ENCODE peak calls at places on chromosomes 2 and 18, in six cellular contexts. S, V, W, Z, Q and P are unnamed samples.

GRCh38 chr2:98809878-98810587 is 79.1 kb upstream of the MGAT4A start:
- DNase-seq in Z (no peak), W (no peak), S (no peak), V (no peak), Q (no peak), P (no peak)

GRCh38 chr2:3192920-3193319 is 184.7 kb downstream of the EIPR1 start:
- DNase-seq in Q (no peak), Z (no peak), W (no peak), S (no peak), V (no peak), P (no peak)

GRCh38 chr18:37254256-37254880 is 311.2 kb downstream of the CELF4 start:
- DNase-seq in S (no peak), Q (no peak), Z (no peak), V (no peak), W (no peak), P (no peak)

GRCh38 chr2:72953528-72953927 is 36.2 kb downstream of the EMX1 start:
- DNase-seq in Q (no peak), Z (no peak), W (no peak), V (no peak), S (no peak), P (no peak)

GRCh38 chr2:234592541-234592940 is 95.7 kb upstream of the ARL4C start:
- DNase-seq in Q (no peak), S (no peak), V (no peak), Z (no peak), W (no peak), P (no peak)

GRCh38 chr2:65842104-65842503 is 409.7 kb upstream of the SPRED2 start:
- DNase-seq in S (no peak), Q (no peak), W (no peak), V (no peak), Z (no peak), P (no peak)

GRCh38 chr2:108921096-108922030 is 67.7 kb downstream of the EDAR start:
- DNase-seq in S (no peak), Z (no peak), Q (no peak), V (no peak), W (peak; percentile 36), P (no peak)

GRCh38 chr2:25842155-25842554 is 36.1 kb downstream of the ASXL2 start:
- DNase-seq in V (no peak), Q (no peak), Z (no peak), S (no peak), W (no peak), P (no peak)

GRCh38 chr2:144389151-144389929 is 130.6 kb downstream of the ZEB2 start:
- DNase-seq in W (peak; percentile 40), Q (no peak), S (no peak), Z (peak; percentile 39), V (no peak), P (no peak)

GRCh38 chr18:78814766-78815165 is 164.9 kb upstream of the SALL3 start:
- DNase-seq in V (no peak), W (no peak), Z (no peak), Q (no peak), S (no peak), P (no peak)

GRCh38 chr2:54370405-54371104 is 85.6 kb upstream of the SPTBN1 start:
- DNase-seq in Z (no peak), S (no peak), W (peak; percentile 74), V (no peak), Q (no peak), P (no peak)

GRCh38 chr2:171434671-171434980 is 600 bp downstream of the DCAF17 start:
- DNase-seq in Q (no peak), W (no peak), V (no peak), S (peak; percentile 22), Z (no peak), P (no peak)

GRCh38 chr2:240000671-240001070 is 24.5 kb downstream of the NDUFA10 start:
- DNase-seq in W (no peak), Z (no peak), V (no peak), Q (no peak), S (no peak), P (no peak)

GRCh38 chr18:39454866-39455265 is 1889.3 kb upstream of the CELF4 start:
- DNase-seq in Q (no peak), S (no peak), V (no peak), Z (no peak), W (no peak), P (no peak)

GRCh38 chr2:155600914-155601760 is 731.4 kb downstream of the NR4A2 start:
- DNase-seq in Q (no peak), S (no peak), Z (no peak), V (no peak), W (no peak), P (no peak)

GRCh38 chr2:119106301-119106897 is 52.2 kb downstream of the C1QL2 start:
- DNase-seq in Z (peak; percentile 51), Q (no peak), S (no peak), V (peak; percentile 22), W (peak; percentile 72), P (peak; percentile 3)

GRCh38 chr18:76573325-76574025 is 78.4 kb upstream of the ZNF516 start:
- DNase-seq in V (peak; percentile 42), Q (no peak), Z (no peak), W (no peak), S (no peak), P (no peak)

GRCh38 chr18:58258707-58259342 is 214.8 kb downstream of the NEDD4L start:
- DNase-seq in S (no peak), Q (no peak), Z (no peak), W (no peak), V (no peak), P (no peak)

GRCh38 chr18:79395308-79395640 is 456 bp upstream of the NFATC1 start:
- DNase-seq in V (no peak), S (no peak), Q (no peak), Z (no peak), W (no peak), P (no peak)

GRCh38 chr2:134190062-134190806 is 63.6 kb upstream of the MGAT5 start:
- DNase-seq in Q (no peak), Z (no peak), V (no peak), W (no peak), S (no peak), P (no peak)

GRCh38 chr2:76257802-76258201 is 547.1 kb upstream of the GCFC2 start:
- DNase-seq in S (no peak), W (no peak), V (no peak), Q (no peak), Z (no peak), P (no peak)

GRCh38 chr2:20590704-20591515 is 60.0 kb downstream of the HS1BP3 start:
- DNase-seq in S (no peak), V (no peak), Z (no peak), W (peak; percentile 84), Q (no peak), P (no peak)

GRCh38 chr2:153145470-153145869 is 333.1 kb downstream of the RPRM start:
- DNase-seq in Q (no peak), Z (no peak), W (no peak), S (no peak), V (no peak), P (no peak)

GRCh38 chr2:122748552-122749011 is 993.1 kb downstream of the TSN start:
- DNase-seq in Z (peak; percentile 30), V (peak; percentile 51), Q (no peak), W (no peak), S (peak; percentile 17), P (no peak)

GRCh38 chr2:219142329-219142728 is 18.3 kb downstream of the NHEJ1 start:
- DNase-seq in Q (no peak), Z (peak; percentile 58), S (peak; percentile 65), W (no peak), V (peak; percentile 88), P (no peak)

GRCh38 chr2:105329197-105329554 is 359 bp downstream of the TGFBRAP1 start:
- DNase-seq in V (no peak), S (no peak), Q (no peak), W (peak; percentile 51), Z (no peak), P (no peak)

GRCh38 chr2:237744613-237745249 is 53.8 kb upstream of the RBM44 start:
- DNase-seq in Q (peak; percentile 77), V (peak; percentile 64), Z (peak; percentile 84), W (peak; percentile 92), S (no peak), P (peak; percentile 80)

GRCh38 chr18:13550446-13551304 is 175.7 kb downstream of the FAM210A start:
- DNase-seq in S (no peak), W (peak; percentile 33), Q (no peak), V (no peak), Z (no peak), P (no peak)

GRCh38 chr2:122734756-122735155 is 979.3 kb downstream of the TSN start:
- DNase-seq in Q (no peak), S (no peak), W (no peak), Z (no peak), V (peak; percentile 60), P (no peak)

GRCh38 chr2:188399159-188399558 is 107.5 kb downstream of the GULP1 start:
- DNase-seq in Z (peak; percentile 28), V (peak; percentile 81), Q (no peak), W (no peak), S (no peak), P (no peak)

GRCh38 chr2:15142069-15142689 is 419.0 kb downstream of the NBAS start:
- DNase-seq in Z (no peak), V (no peak), W (no peak), S (no peak), Q (peak; percentile 52), P (peak; percentile 28)

GRCh38 chr2:233209978-233210680 is 41.3 kb upstream of the ATG16L1 start:
- DNase-seq in V (peak; percentile 70), Q (no peak), W (no peak), S (no peak), Z (no peak), P (no peak)

GRCh38 chr2:23376972-23377371 is 8.0 kb upstream of the KLHL29 start:
- DNase-seq in Z (no peak), V (no peak), S (no peak), Q (no peak), W (no peak), P (no peak)

GRCh38 chr18:74899554-74899953 is 301.9 kb downstream of the ZNF407 start:
- DNase-seq in S (no peak), Z (peak; percentile 8), V (peak; percentile 20), W (peak; percentile 66), Q (no peak), P (no peak)

GRCh38 chr2:230473378-230473777 is 57.4 kb downstream of the SP100 start:
- DNase-seq in W (no peak), Q (no peak), S (no peak), Z (no peak), V (no peak), P (no peak)

GRCh38 chr2:152200562-152201465 is 25.3 kb upstream of the STAM2 start:
- DNase-seq in Q (no peak), W (peak; percentile 96), Z (peak; percentile 94), V (peak; percentile 97), S (peak; percentile 92), P (no peak)

GRCh38 chr18:9038277-9038871 is 64.1 kb upstream of the NDUFV2 start:
- DNase-seq in Z (no peak), W (no peak), S (no peak), V (peak; percentile 25), Q (no peak), P (no peak)

GRCh38 chr18:69817335-69817935 is 130.2 kb downstream of the CD226 start:
- DNase-seq in V (peak; percentile 45), W (no peak), Q (no peak), Z (no peak), S (peak; percentile 68), P (no peak)

GRCh38 chr2:51649366-51649765 is 617.4 kb upstream of the NRXN1 start:
- DNase-seq in Z (no peak), V (no peak), Q (no peak), W (no peak), S (no peak), P (no peak)

GRCh38 chr2:42804338-42804737 is 12.0 kb upstream of the HAAO start:
- DNase-seq in Q (no peak), V (peak; percentile 6), S (no peak), Z (no peak), W (no peak), P (no peak)